ENCODE peak calls at places on chromosomes 6 and 20, in eight cellular contexts. S, Z, W, A, P, T, K and M are unnamed samples.

GRCh38 chr6:157548635-157549467 is 167.9 kb downstream of the ZDHHC14 start:
- DNase-seq in K (no peak), A (no peak), W (no peak), T (peak; percentile 57), S (no peak), Z (no peak), P (no peak), M (no peak)

GRCh38 chr6:21738180-21739094 is 144.9 kb downstream of the SOX4 start:
- DNase-seq in W (no peak), T (no peak), K (no peak), P (peak; percentile 11), Z (no peak), A (no peak), S (peak; percentile 84), M (no peak)

GRCh38 chr6:44481056-44481455 is 93.5 kb downstream of the CDC5L start:
- DNase-seq in S (no peak), T (no peak), A (no peak), Z (no peak), K (no peak), P (no peak), W (no peak), M (no peak)

GRCh38 chr6:127301199-127301700 is 34.6 kb downstream of the RNF146 start:
- DNase-seq in W (no peak), S (no peak), T (no peak), A (no peak), P (no peak), K (no peak), Z (no peak), M (no peak)

GRCh38 chr6:56484669-56485068 is 158.0 kb downstream of the DST start:
- DNase-seq in P (no peak), T (no peak), Z (no peak), K (no peak), W (no peak), A (no peak), S (no peak), M (no peak)

GRCh38 chr20:36579996-36580545 is 6.7 kb downstream of the TGIF2 start:
- DNase-seq in W (no peak), S (no peak), Z (no peak), K (no peak), T (no peak), A (no peak), P (no peak), M (no peak)

GRCh38 chr6:108408453-108408852 is 113.6 kb downstream of the AFG1L start:
- DNase-seq in A (no peak), P (peak; percentile 62), W (no peak), T (no peak), Z (no peak), K (no peak), S (no peak), M (no peak)

GRCh38 chr20:22908437-22908836 is 126.7 kb upstream of the SSTR4 start:
- DNase-seq in P (no peak), W (no peak), T (no peak), Z (no peak), S (no peak), A (no peak), K (no peak), M (no peak)

GRCh38 chr20:25539742-25540201 is 45.6 kb downstream of the NINL start:
- DNase-seq in A (no peak), W (no peak), Z (no peak), T (no peak), S (no peak), K (no peak), P (no peak), M (no peak)

GRCh38 chr20:14866841-14867514 is 529.6 kb upstream of the FLRT3 start:
- DNase-seq in P (no peak), T (no peak), A (no peak), Z (no peak), W (no peak), S (no peak), K (no peak), M (no peak)

GRCh38 chr6:20162515-20162914 is 49.8 kb downstream of the MBOAT1 start:
- DNase-seq in K (no peak), W (no peak), T (no peak), P (no peak), S (no peak), A (no peak), Z (peak; percentile 54), M (no peak)

GRCh38 chr6:90284745-90285481 is 11.7 kb downstream of the BACH2 start:
- DNase-seq in K (no peak), T (no peak), W (no peak), A (no peak), P (no peak), S (peak; percentile 4), Z (no peak), M (no peak)

GRCh38 chr6:27279513-27280063 is 32.1 kb downstream of the PRSS16 start:
- DNase-seq in T (no peak), Z (no peak), P (no peak), K (no peak), S (peak; percentile 42), W (no peak), A (no peak), M (no peak)

GRCh38 chr20:52259295-52259694 is 67.7 kb upstream of the ZFP64 start:
- DNase-seq in S (no peak), P (no peak), K (no peak), Z (no peak), A (no peak), W (no peak), T (no peak), M (no peak)

GRCh38 chr6:109393882-109394281 is 11.6 kb upstream of the CD164 start:
- DNase-seq in P (no peak), W (no peak), T (no peak), S (no peak), Z (no peak), K (no peak), A (no peak), M (no peak)

GRCh38 chr6:21185849-21186478 is 407.6 kb upstream of the SOX4 start:
- DNase-seq in T (no peak), Z (no peak), S (no peak), A (no peak), W (no peak), K (no peak), P (no peak), M (no peak)

GRCh38 chr20:12882832-12883506 is 125.8 kb upstream of the SPTLC3 start:
- DNase-seq in P (no peak), S (no peak), W (no peak), Z (no peak), K (no peak), T (no peak), A (no peak), M (no peak)

GRCh38 chr6:147080215-147080614 is 124.0 kb upstream of the STXBP5 start:
- DNase-seq in P (no peak), W (no peak), S (no peak), Z (no peak), K (no peak), T (no peak), A (no peak), M (no peak)

GRCh38 chr6:122995930-122996796 is at the start of gene CLVS2:
- DNase-seq in S (peak; percentile 6), K (no peak), P (peak; percentile 18), T (no peak), W (peak; percentile 60), A (no peak), Z (peak; percentile 57), M (no peak)

GRCh38 chr20:14928083-14928482 is 590.7 kb upstream of the FLRT3 start:
- DNase-seq in Z (no peak), W (no peak), T (no peak), K (peak; percentile 30), A (no peak), S (peak; percentile 19), P (no peak), M (no peak)

GRCh38 chr6:104855507-104855906 is 4.2 kb downstream of the HACE1 start:
- DNase-seq in A (no peak), Z (no peak), T (no peak), K (no peak), S (no peak), W (no peak), P (no peak), M (no peak)
- TF ChIP-seq CTCF in A (no peak), Z (no peak), T (no peak), K (no peak), S (no peak), W (no peak), P (no peak), M (no peak)

GRCh38 chr20:62473717-62474584 is 1.8 kb downstream of the GATA5 start:
- DNase-seq in W (no peak), A (no peak), T (no peak), K (no peak), P (no peak), Z (no peak), S (no peak), M (no peak)
- H3K4me3 ChIP-seq in W (peak overlapping the region; percentile 46), A (no peak overlapping the region), T (no peak overlapping the region), K (no peak overlapping the region), P (no peak overlapping the region), Z (no peak overlapping the region), S (no peak overlapping the region), M (peak overlapping the region; percentile 63)

DNA sequence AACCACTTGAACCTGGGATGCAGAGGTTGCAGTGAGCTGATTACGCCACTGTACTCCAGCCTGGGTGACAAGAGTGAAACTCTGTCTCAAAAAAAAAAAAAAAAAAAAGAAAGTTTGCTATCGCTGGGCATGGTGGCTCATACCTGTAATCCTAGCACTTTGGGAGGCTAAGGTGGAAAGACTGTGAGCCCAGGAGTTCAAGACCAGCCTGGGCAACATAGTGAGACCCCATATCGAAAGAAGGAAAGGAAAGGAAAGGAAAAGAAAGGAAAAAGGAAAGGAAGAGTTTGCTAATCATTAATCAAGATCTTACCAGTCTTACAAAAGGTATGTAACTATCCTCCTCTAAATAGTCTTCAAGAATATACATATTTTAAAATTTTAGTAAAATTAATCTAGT is 55.4 kb upstream of the SMIM29 start:
- DNase-seq in A (no peak), P (no peak), K (no peak), S (no peak), T (no peak), W (no peak), Z (no peak), M (no peak)
- H3K27ac ChIP-seq in A (no peak overlapping the region), P (no peak overlapping the region), K (no peak overlapping the region), S (no peak overlapping the region), T (no peak overlapping the region), W (no peak overlapping the region), Z (no peak overlapping the region), M (no peak overlapping the region)

GRCh38 chr20:47396762-47397476 is 40.4 kb upstream of the ZMYND8 start:
- DNase-seq in T (no peak), Z (no peak), A (no peak), P (peak; percentile 77), W (no peak), S (peak; percentile 22), K (no peak), M (no peak)

GRCh38 chr20:47397652-47398301 is 41.3 kb upstream of the ZMYND8 start:
- DNase-seq in Z (no peak), A (no peak), P (peak; percentile 51), T (no peak), W (no peak), S (no peak), K (no peak), M (no peak)

GRCh38 chr20:47405775-47406325 is 49.4 kb upstream of the ZMYND8 start:
- DNase-seq in S (no peak), P (no peak), Z (no peak), T (no peak), A (no peak), K (no peak), W (no peak), M (no peak)

DNA sequence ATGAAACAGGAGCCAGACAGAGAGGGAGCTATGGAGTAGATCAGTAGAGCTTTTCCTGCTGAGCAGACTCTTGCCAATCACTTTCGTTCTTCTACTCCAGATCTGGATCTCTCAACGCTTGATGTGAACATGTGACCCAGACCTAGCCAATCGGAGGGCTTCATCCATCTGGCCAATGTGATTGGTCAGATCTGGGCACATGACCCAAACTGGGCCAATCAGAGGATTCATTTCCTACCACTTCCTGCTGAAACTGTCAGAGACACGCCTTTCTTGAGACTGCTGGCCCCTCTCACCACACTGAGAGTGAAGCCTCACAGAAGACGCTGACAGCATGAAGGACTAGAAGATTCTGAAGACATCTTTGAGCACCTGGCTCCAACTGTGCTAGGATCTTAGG is 44.2 kb upstream of the ZMYND8 start:
- DNase-seq in W (no peak), A (no peak), Z (no peak), K (no peak), S (peak; percentile 81), T (no peak), P (no peak), M (no peak)
- TF ChIP-seq CTCF in W (no peak), A (no peak), Z (no peak), K (no peak), S (no peak), T (no peak), P (no peak), M (no peak)